ENCODE peak calls at places on chromosome 5, in four cellular contexts. L is trophoblast cell, D is lung, T is fibroblast of lung. B is an unnamed sample. For H3K4me1, the result is how much of the 10 kb centered on the place peaks cover.

GRCh38 chr5:153959134-153959957 is 79.4 kb downstream of the FAM114A2 start:
- DNase-seq in L (peak), D (no peak), T (peak), B (no peak)

GRCh38 chr5:66807743-66808142 is 211.6 kb downstream of the MAST4 start:
- DNase-seq in L (no peak), D (no peak), T (peak), B (no peak)

GRCh38 chr5:72503888-72504491 is 3.2 kb downstream of the ZNF366 start:
- DNase-seq in L (peak), D (no peak), T (peak), B (no peak)

GRCh38 chr5:77224672-77225355 is 14.3 kb downstream of the PDE8B start:
- DNase-seq in L (peak), D (no peak), T (peak), B (no peak)

GRCh38 chr5:108810717-108811116 is 63.0 kb downstream of the FER start:
- DNase-seq in L (peak), D (no peak), T (no peak), B (no peak)

GRCh38 chr5:181189962-181190710 is 14.9 kb downstream of the TRIM7 start:
- DNase-seq in L (peak), D (no peak), T (no peak), B (no peak)

GRCh38 chr5:7397005-7397546 is 1.1 kb downstream of the ADCY2 start:
- DNase-seq in L (peak), D (no peak), T (peak), B (no peak)

GRCh38 chr5:130893003-130893402 is 272.1 kb downstream of the HINT1 start:
- DNase-seq in L (no peak), D (no peak), T (no peak), B (no peak)

GRCh38 chr5:1052641-1053390 is 44.2 kb downstream of the NKD2 start:
- DNase-seq in L (no peak), D (no peak), T (no peak), B (peak)

GRCh38 chr5:111511174-111512025 is 935 bp downstream of the STARD4 start:
- DNase-seq in L (peak), D (no peak), T (peak), B (no peak)

GRCh38 chr5:106521701-106522100 is 1149.0 kb downstream of the EFNA5 start:
- DNase-seq in L (no peak), D (no peak), T (peak), B (no peak)

GRCh38 chr5:129716235-129717030 is 31.5 kb upstream of the MINAR2 start:
- DNase-seq in L (peak), D (no peak), T (peak), B (no peak)

GRCh38 chr5:7811715-7812114 is 39.2 kb downstream of the CFAP90 start:
- DNase-seq in L (no peak), D (no peak), T (peak), B (no peak)

GRCh38 chr5:143693691-143694252 is 118.2 kb upstream of the HMHB1 start:
- DNase-seq in L (no peak), D (no peak), T (peak), B (no peak)

GRCh38 chr5:131163315-131164119 is 1.5 kb downstream of the HINT1 start:
- DNase-seq in L (peak), D (no peak), T (peak), B (no peak)

GRCh38 chr5:136035837-136036236 is 7.0 kb downstream of the TGFBI start:
- DNase-seq in L (no peak), D (no peak), T (no peak), B (no peak)

GRCh38 chr5:171647043-171647899 is 138.3 kb upstream of the SMIM23 start:
- DNase-seq in L (peak), D (no peak), T (peak), B (no peak)

GRCh38 chr5:172509405-172509781 is 55.1 kb upstream of the SH3PXD2B start:
- DNase-seq in L (no peak), D (peak), T (no peak), B (peak)

GRCh38 chr5:162939962-162940361 is 497.4 kb upstream of the CCNG1 start:
- DNase-seq in L (no peak), D (no peak), T (no peak), B (no peak)

GRCh38 chr5:42495908-42496307 is 72.7 kb downstream of the GHR start:
- DNase-seq in L (no peak), D (no peak), T (peak), B (no peak)

GRCh38 chr5:39231705-39232525 is 12.6 kb upstream of the FYB1 start:
- DNase-seq in L (no peak), D (no peak), T (peak), B (no peak)

GRCh38 chr5:124034963-124035362 is 523.0 kb downstream of the CSNK1G3 start:
- DNase-seq in L (no peak), D (no peak), T (no peak), B (no peak)

GRCh38 chr5:135356522-135357318 is 42.3 kb downstream of the MACROH2A1 start:
- DNase-seq in L (no peak), D (peak), T (peak), B (no peak)

GRCh38 chr5:170740586-170741205 is 42.8 kb upstream of the GABRP start:
- DNase-seq in L (no peak), D (no peak), T (no peak), B (no peak)

GRCh38 chr5:132901036-132901435 is 27.6 kb downstream of the LEAP2 start:
- DNase-seq in L (no peak), D (no peak), T (no peak), B (no peak)

GRCh38 chr5:83503662-83504061 is 32.1 kb downstream of the VCAN start:
- DNase-seq in L (no peak), D (no peak), T (peak), B (no peak)

GRCh38 chr5:180785151-180785781 is 17.3 kb downstream of the MGAT1 start:
- DNase-seq in L (peak), D (no peak), T (peak), B (no peak)

GRCh38 chr5:395921-396714 is 46.9 kb upstream of the EXOC3 start:
- DNase-seq in L (peak), D (no peak), T (no peak), B (no peak)

GRCh38 chr5:164672931-164673694 is 1167.7 kb downstream of the MAT2B start:
- DNase-seq in L (peak), D (no peak), T (peak), B (no peak)

GRCh38 chr5:148374693-148375360 is 8.9 kb upstream of the FBXO38 start:
- DNase-seq in L (peak), D (peak), T (peak), B (no peak)

GRCh38 chr5:17379188-17379951 is 118.7 kb upstream of the TAF11L2 start:
- DNase-seq in L (no peak), D (no peak), T (peak), B (no peak)

GRCh38 chr5:139140631-139141071 is 57.5 kb downstream of the SIL1 start:
- DNase-seq in L (no peak), D (no peak), T (peak), B (no peak)

DNA sequence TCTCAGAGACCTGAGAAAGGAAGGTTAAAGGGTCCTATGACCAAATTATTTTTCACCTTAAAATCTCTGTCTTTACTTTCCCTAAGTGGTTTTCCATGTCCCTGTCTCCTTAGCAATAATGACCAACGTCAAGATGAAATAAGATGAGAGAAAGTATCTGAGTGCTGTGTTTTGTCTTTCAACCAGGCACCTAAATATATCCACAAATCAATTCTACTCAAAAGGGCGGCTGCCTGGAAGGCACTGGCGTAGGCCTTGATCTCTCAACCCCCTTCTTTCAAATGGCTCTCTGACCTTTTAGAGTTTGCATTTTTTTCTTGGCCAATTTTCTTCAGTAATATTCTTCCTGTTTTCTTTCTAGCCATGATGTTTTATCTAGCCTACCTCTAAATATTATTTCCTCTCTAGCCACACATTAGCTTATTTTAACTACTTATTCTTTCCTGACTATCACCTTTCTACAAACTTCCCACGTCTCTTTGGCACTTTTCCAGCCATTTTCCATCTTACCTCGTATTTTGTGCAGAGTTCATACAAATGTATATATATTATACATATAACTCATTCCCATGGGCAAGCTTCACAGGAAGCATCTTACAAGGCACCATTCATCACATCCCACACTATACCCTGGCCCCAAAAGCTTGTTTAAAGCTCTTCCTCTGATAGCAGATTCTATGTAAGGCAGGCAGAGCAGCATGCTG is 204.5 kb downstream of the SNX18 start:
- DNase-seq in L (no peak), D (no peak), T (no peak), B (no peak)
- H3K4me1 ChIP-seq in L (under half), D (under half), T (under half), B (under half)

GRCh38 chr5:88836195-88836838 is 46.7 kb downstream of the MEF2C start:
- DNase-seq in L (no peak), D (no peak), T (peak), B (no peak)
- H3K4me3 ChIP-seq in L (no peak), D (no peak), T (peak), B (no peak)

GRCh38 chr5:173743641-173744343 is 127.3 kb upstream of the BOD1 start:
- DNase-seq in L (no peak), D (no peak), T (no peak), B (no peak)
- H3K4me1 ChIP-seq in L (under half), D (under half), T (under half), B (under half)

DNA sequence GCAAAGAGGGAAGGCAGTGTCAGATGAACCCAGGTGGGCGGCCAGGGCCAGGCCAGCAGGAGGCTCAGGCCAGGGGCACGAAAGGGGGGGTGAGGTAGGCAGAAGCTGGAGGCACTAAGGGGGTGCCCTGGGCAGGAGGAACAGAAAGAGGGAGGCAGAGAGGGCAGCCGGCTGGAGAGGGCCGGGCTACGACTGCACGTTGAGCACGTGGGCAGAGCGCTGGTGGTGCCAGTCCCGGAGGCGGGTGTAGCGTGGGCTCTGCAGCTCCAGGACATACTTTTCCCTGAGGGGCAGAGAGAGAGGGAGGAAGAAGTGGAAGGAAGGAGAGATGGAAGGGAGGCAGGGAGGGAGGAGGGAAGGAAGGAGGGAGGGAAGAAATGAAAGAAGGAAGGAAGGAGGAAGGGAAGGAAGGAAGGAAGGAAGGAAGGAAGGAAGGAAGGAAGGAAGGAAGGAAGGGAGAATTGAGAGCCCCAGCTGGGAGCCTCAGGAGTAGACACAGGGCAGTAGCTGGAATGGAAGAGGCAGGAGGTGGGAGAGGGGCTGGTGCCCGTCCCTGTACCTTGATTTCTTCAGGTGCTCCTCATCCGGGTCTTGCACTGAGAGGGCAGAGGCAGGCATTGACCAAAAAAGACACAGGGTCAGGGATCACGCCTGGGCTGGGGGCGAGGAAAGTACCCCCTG is 7.0 kb downstream of the PDLIM7 start:
- DNase-seq in L (no peak), D (no peak), T (no peak), B (no peak)
- H3K4me3 ChIP-seq in L (no peak), D (no peak), T (no peak), B (no peak)

DNA sequence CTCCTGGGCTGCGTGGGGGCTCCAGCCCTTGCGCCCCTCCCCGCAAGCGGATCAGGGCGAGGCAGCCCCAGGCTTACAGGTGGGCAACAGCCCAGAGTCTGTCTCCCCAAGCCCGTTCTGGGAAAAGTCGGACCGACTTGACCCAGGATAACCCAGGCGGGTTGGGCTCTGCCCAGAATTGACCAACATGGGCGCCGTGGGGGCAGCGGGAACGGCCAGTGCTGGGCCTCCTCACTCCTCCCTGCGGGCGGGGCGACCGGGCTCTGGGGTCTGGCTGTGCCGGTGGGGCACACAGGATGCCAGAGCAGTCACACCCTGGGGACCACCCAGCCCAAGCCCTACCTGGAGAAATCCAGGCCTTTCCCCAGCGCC is 15.3 kb upstream of the SYNPO start:
- DNase-seq in L (no peak), D (no peak), T (no peak), B (peak)
- H3K4me1 ChIP-seq in L (under half), D (under half), T (under half), B (under half)

GRCh38 chr5:94793816-94794198 is 175.3 kb downstream of the SLF1 start:
- DNase-seq in L (peak), D (no peak), T (peak), B (no peak)
- H3K4me3 ChIP-seq in L (no peak), D (no peak), T (no peak), B (no peak)

GRCh38 chr5:31880460-31880859 is 241.5 kb downstream of the PDZD2 start:
- DNase-seq in L (no peak), D (no peak), T (no peak), B (no peak)
- H3K4me1 ChIP-seq in L (under half), D (under half), T (under half), B (under half)